ENCODE peak calls at places on chromosomes 5 and 9, in four cellular contexts. One of them, this sample, is unnamed. For H3K4me1, H3K36me3 and H3K27me3, the result is how much of the 10 kb centered on the place peaks cover.

GRCh38 chr5:122937914-122938313 is 92.5 kb downstream of the SNX24 start:
- DNase-seq in neural progenitor cell: no peak
- DNase-seq in neuronal stem cell: no peak
- DNase-seq in heart left ventricle: peak
- DNase-seq in this sample: no peak

GRCh38 chr5:77181173-77181572 is 29.3 kb upstream of the PDE8B start:
- DNase-seq in neural progenitor cell: peak
- DNase-seq in neuronal stem cell: no peak
- DNase-seq in heart left ventricle: no peak
- DNase-seq in this sample: no peak

GRCh38 chr9:128275198-128276007 is at the start of gene GOLGA2:
- DNase-seq in neural progenitor cell: peak
- DNase-seq in neuronal stem cell: peak
- DNase-seq in heart left ventricle: no peak
- DNase-seq in this sample: no peak

GRCh38 chr5:54868511-54869483 is 116.6 kb downstream of the ESM1 start:
- DNase-seq in neural progenitor cell: no peak
- DNase-seq in neuronal stem cell: no peak
- DNase-seq in heart left ventricle: no peak
- DNase-seq in this sample: no peak

GRCh38 chr5:40716000-40716399 is 36.3 kb downstream of the PTGER4 start:
- DNase-seq in neural progenitor cell: no peak
- DNase-seq in neuronal stem cell: no peak
- DNase-seq in heart left ventricle: no peak
- DNase-seq in this sample: no peak

GRCh38 chr9:112711050-112711689 is 6.7 kb downstream of the INIP start:
- DNase-seq in neural progenitor cell: peak
- DNase-seq in neuronal stem cell: no peak
- DNase-seq in heart left ventricle: no peak
- DNase-seq in this sample: no peak

GRCh38 chr9:14437336-14438231 is 123.6 kb upstream of the NFIB start:
- DNase-seq in neural progenitor cell: no peak
- DNase-seq in neuronal stem cell: no peak
- DNase-seq in heart left ventricle: no peak
- DNase-seq in this sample: no peak

GRCh38 chr9:136587145-136587943 is 41.5 kb upstream of the NOTCH1 start:
- DNase-seq in neural progenitor cell: peak
- DNase-seq in neuronal stem cell: no peak
- DNase-seq in heart left ventricle: peak
- DNase-seq in this sample: no peak

GRCh38 chr5:111779260-111780254 is 22.6 kb upstream of the NREP start:
- DNase-seq in neural progenitor cell: no peak
- DNase-seq in neuronal stem cell: no peak
- DNase-seq in heart left ventricle: no peak
- DNase-seq in this sample: no peak

GRCh38 chr5:134541736-134542376 is 16.4 kb downstream of the JADE2 start:
- DNase-seq in neural progenitor cell: peak
- DNase-seq in neuronal stem cell: peak
- DNase-seq in heart left ventricle: peak
- DNase-seq in this sample: no peak

GRCh38 chr5:174608631-174609097 is 115.7 kb upstream of the MSX2 start:
- DNase-seq in neural progenitor cell: peak
- DNase-seq in neuronal stem cell: no peak
- DNase-seq in heart left ventricle: peak
- DNase-seq in this sample: no peak

GRCh38 chr5:132497488-132497997 is 7.0 kb upstream of the IRF1 start:
- DNase-seq in neural progenitor cell: no peak
- DNase-seq in neuronal stem cell: no peak
- DNase-seq in heart left ventricle: peak
- DNase-seq in this sample: no peak

GRCh38 chr5:153562189-153562588 is 71.7 kb downstream of the GRIA1 start:
- DNase-seq in neural progenitor cell: no peak
- DNase-seq in neuronal stem cell: no peak
- DNase-seq in heart left ventricle: no peak
- DNase-seq in this sample: no peak

GRCh38 chr9:128420651-128421473 is at the start of gene CERCAM:
- DNase-seq in neural progenitor cell: peak
- DNase-seq in neuronal stem cell: peak
- DNase-seq in heart left ventricle: peak
- DNase-seq in this sample: peak

GRCh38 chr5:151565971-151566370 is 25.2 kb downstream of the FAT2 start:
- DNase-seq in neural progenitor cell: no peak
- DNase-seq in neuronal stem cell: no peak
- DNase-seq in heart left ventricle: no peak
- DNase-seq in this sample: no peak

GRCh38 chr5:57445715-57446037 is 36.9 kb downstream of the ACTBL2 start:
- DNase-seq in neural progenitor cell: no peak
- DNase-seq in neuronal stem cell: no peak
- DNase-seq in heart left ventricle: no peak
- DNase-seq in this sample: no peak

GRCh38 chr9:68454579-68455334 is 85.9 kb downstream of the TMEM252 start:
- DNase-seq in neural progenitor cell: no peak
- DNase-seq in neuronal stem cell: no peak
- DNase-seq in heart left ventricle: no peak
- DNase-seq in this sample: no peak

GRCh38 chr9:5817776-5818336 is 15.1 kb downstream of the ERMP1 start:
- DNase-seq in neural progenitor cell: no peak
- DNase-seq in neuronal stem cell: no peak
- DNase-seq in heart left ventricle: no peak
- DNase-seq in this sample: no peak

GRCh38 chr5:57700484-57700883 is 217.9 kb upstream of the ACTBL2 start:
- DNase-seq in neural progenitor cell: no peak
- DNase-seq in neuronal stem cell: no peak
- DNase-seq in heart left ventricle: no peak
- DNase-seq in this sample: no peak

GRCh38 chr5:84381501-84382362 is 2.9 kb downstream of the EDIL3 start:
- DNase-seq in neural progenitor cell: no peak
- DNase-seq in neuronal stem cell: no peak
- DNase-seq in heart left ventricle: no peak
- DNase-seq in this sample: no peak

GRCh38 chr5:32600057-32600622 is 14.8 kb downstream of the SUB1 start:
- DNase-seq in neural progenitor cell: no peak
- DNase-seq in neuronal stem cell: no peak
- DNase-seq in heart left ventricle: no peak
- DNase-seq in this sample: no peak

GRCh38 chr9:28584542-28584941 is 1011.3 kb upstream of the C9orf72 start:
- DNase-seq in neural progenitor cell: no peak
- DNase-seq in neuronal stem cell: no peak
- DNase-seq in heart left ventricle: no peak
- DNase-seq in this sample: no peak

GRCh38 chr5:123997354-123998215 is 485.6 kb downstream of the CSNK1G3 start:
- DNase-seq in neural progenitor cell: no peak
- DNase-seq in neuronal stem cell: peak
- DNase-seq in heart left ventricle: no peak
- DNase-seq in this sample: no peak

GRCh38 chr5:53095931-53096525 is 13.5 kb downstream of the MOCS2 start:
- DNase-seq in neural progenitor cell: peak
- DNase-seq in neuronal stem cell: peak
- DNase-seq in heart left ventricle: no peak
- DNase-seq in this sample: peak

GRCh38 chr5:152990771-152991170 is 499.7 kb upstream of the GRIA1 start:
- DNase-seq in neural progenitor cell: no peak
- DNase-seq in neuronal stem cell: no peak
- DNase-seq in heart left ventricle: no peak
- DNase-seq in this sample: no peak

GRCh38 chr9:133888779-133889491 is 103.2 kb downstream of the VAV2 start:
- DNase-seq in neural progenitor cell: no peak
- DNase-seq in neuronal stem cell: no peak
- DNase-seq in heart left ventricle: no peak
- DNase-seq in this sample: no peak

GRCh38 chr5:139482050-139482889 is at the start of gene STING1:
- DNase-seq in neural progenitor cell: no peak
- DNase-seq in neuronal stem cell: no peak
- DNase-seq in heart left ventricle: peak
- DNase-seq in this sample: peak

GRCh38 chr5:176658817-176659216 is 11.5 kb downstream of the TSPAN17 start:
- DNase-seq in neural progenitor cell: no peak
- DNase-seq in neuronal stem cell: no peak
- DNase-seq in heart left ventricle: no peak
- DNase-seq in this sample: peak

GRCh38 chr5:54171645-54172384 is 138.6 kb downstream of the ARL15 start:
- DNase-seq in neural progenitor cell: no peak
- DNase-seq in neuronal stem cell: no peak
- DNase-seq in heart left ventricle: no peak
- DNase-seq in this sample: no peak

GRCh38 chr9:129197978-129198736 is 20.1 kb upstream of the IER5L start:
- DNase-seq in neural progenitor cell: no peak
- DNase-seq in neuronal stem cell: no peak
- DNase-seq in heart left ventricle: no peak
- DNase-seq in this sample: no peak

GRCh38 chr9:106921341-106921899 is 58.5 kb downstream of the ZNF462 start:
- DNase-seq in neural progenitor cell: peak
- DNase-seq in neuronal stem cell: peak
- DNase-seq in heart left ventricle: no peak
- DNase-seq in this sample: peak

GRCh38 chr9:128903871-128904371 is 16.9 kb upstream of the PHYHD1 start:
- DNase-seq in neural progenitor cell: no peak
- DNase-seq in neuronal stem cell: no peak
- DNase-seq in heart left ventricle: no peak
- DNase-seq in this sample: no peak

GRCh38 chr5:154756871-154757646 is 1.9 kb downstream of the LARP1 start:
- DNase-seq in neural progenitor cell: peak
- DNase-seq in neuronal stem cell: peak
- DNase-seq in heart left ventricle: peak
- DNase-seq in this sample: peak

GRCh38 chr5:88882321-88883038 is 504 bp downstream of the MEF2C start:
- DNase-seq in neural progenitor cell: no peak
- DNase-seq in neuronal stem cell: no peak
- DNase-seq in heart left ventricle: no peak
- DNase-seq in this sample: no peak

GRCh38 chr9:5760338-5760737 is 72.6 kb downstream of the ERMP1 start:
- DNase-seq in neural progenitor cell: no peak
- DNase-seq in neuronal stem cell: no peak
- DNase-seq in heart left ventricle: no peak
- DNase-seq in this sample: no peak

GRCh38 chr5:79202076-79202475 is 33.9 kb upstream of the JMY start:
- DNase-seq in neural progenitor cell: no peak
- DNase-seq in neuronal stem cell: no peak
- DNase-seq in heart left ventricle: no peak
- DNase-seq in this sample: no peak

GRCh38 chr5:5344051-5344571 is 78.4 kb upstream of the ICE1 start:
- DNase-seq in neural progenitor cell: no peak
- DNase-seq in neuronal stem cell: no peak
- DNase-seq in heart left ventricle: no peak
- DNase-seq in this sample: no peak

DNA sequence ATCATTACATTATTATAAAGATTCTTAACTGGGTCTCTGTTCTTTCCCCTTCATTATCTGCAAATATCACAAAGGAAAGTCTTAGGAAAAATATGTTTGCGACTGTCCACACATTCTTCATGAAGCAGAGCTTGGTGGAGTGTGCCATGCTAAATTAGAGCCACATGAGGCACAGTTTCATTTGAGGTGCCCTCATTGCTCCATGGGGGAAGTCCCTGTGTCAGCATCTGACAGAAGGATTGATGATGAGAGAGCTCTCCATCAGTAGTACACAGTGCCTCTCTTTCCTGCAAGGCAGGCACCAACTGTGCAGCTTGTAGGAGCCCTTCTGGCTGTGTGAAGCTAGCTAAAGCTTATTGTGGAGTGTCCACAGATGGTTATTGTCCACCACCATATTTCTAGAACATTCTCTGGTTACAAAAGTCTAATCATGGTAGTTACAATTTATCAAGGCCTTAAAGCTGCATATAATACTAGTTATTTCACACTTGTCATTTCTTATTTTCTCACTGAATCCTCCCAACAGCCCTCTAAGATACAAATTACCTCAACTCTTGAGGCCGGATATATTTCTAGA is 63.9 kb downstream of the C9orf152 start:
- DNase-seq in neural progenitor cell: no peak
- DNase-seq in neuronal stem cell: no peak
- DNase-seq in heart left ventricle: no peak
- DNase-seq in this sample: no peak
- H3K4me1 ChIP-seq in neural progenitor cell: under half
- H3K4me1 ChIP-seq in neuronal stem cell: under half
- H3K4me1 ChIP-seq in heart left ventricle: half or more
- H3K4me1 ChIP-seq in this sample: under half

GRCh38 chr5:37859805-37860204 is 20.0 kb upstream of the GDNF start:
- DNase-seq in neural progenitor cell: no peak
- DNase-seq in neuronal stem cell: no peak
- DNase-seq in heart left ventricle: no peak
- DNase-seq in this sample: no peak

GRCh38 chr5:37858250-37858649 is 18.4 kb upstream of the GDNF start:
- DNase-seq in neural progenitor cell: no peak
- DNase-seq in neuronal stem cell: no peak
- DNase-seq in heart left ventricle: no peak
- DNase-seq in this sample: no peak

GRCh38 chr5:37860206-37860605 is 20.4 kb upstream of the GDNF start:
- DNase-seq in neural progenitor cell: no peak
- DNase-seq in neuronal stem cell: no peak
- DNase-seq in heart left ventricle: no peak
- DNase-seq in this sample: no peak

GRCh38 chr5:37855438-37855837 is 15.6 kb upstream of the GDNF start:
- DNase-seq in neural progenitor cell: no peak
- DNase-seq in neuronal stem cell: no peak
- DNase-seq in heart left ventricle: no peak
- DNase-seq in this sample: no peak

GRCh38 chr5:37857696-37858095 is 17.9 kb upstream of the GDNF start:
- DNase-seq in neural progenitor cell: no peak
- DNase-seq in neuronal stem cell: no peak
- DNase-seq in heart left ventricle: no peak
- DNase-seq in this sample: no peak
- H3K36me3 ChIP-seq in neural progenitor cell: under half
- H3K36me3 ChIP-seq in neuronal stem cell: under half
- H3K36me3 ChIP-seq in heart left ventricle: under half
- H3K36me3 ChIP-seq in this sample: under half

DNA sequence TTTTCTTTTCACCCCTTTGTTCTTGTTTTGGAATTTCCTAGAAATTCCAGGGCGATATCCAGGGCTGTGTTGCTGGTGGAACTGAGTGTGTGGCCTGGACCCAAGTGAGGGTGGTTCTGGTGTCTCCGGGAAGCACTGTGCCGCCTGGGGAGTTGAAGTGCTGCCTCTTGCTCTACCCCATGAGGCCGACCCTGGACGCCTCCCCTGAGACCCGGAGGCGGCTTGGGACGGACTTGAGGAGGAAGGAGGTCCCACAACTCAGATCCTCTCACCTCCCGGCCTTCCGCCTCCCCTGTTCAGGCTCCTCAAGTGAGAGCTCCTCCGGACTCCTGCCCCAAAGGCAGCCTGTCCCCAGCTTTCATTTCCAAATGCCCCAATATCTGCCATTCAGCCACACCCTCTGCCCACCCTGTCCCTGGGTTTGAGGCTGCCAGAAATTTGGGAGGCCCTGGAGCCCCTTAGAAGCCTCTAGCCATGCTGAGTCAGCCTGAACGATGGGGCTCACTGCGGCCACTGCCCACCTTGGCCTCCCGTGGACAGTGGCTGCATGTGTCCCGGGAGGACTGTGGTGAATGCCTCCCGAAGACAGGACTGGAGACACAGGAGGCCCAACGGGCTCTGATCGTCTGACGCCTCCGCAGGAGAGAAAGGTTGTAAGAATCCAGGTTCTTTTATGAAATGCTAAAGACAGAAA is 42.6 kb upstream of the SLC6A19 start:
- DNase-seq in neural progenitor cell: no peak
- DNase-seq in neuronal stem cell: no peak
- DNase-seq in heart left ventricle: no peak
- DNase-seq in this sample: no peak
- H3K27me3 ChIP-seq in neural progenitor cell: half or more
- H3K27me3 ChIP-seq in neuronal stem cell: under half
- H3K27me3 ChIP-seq in heart left ventricle: under half
- H3K27me3 ChIP-seq in this sample: under half

GRCh38 chr5:14164764-14165163 is 21.6 kb downstream of the TRIO start:
- DNase-seq in neural progenitor cell: no peak
- DNase-seq in neuronal stem cell: no peak
- DNase-seq in heart left ventricle: no peak
- DNase-seq in this sample: no peak
- H3K4me1 ChIP-seq in neural progenitor cell: under half
- H3K4me1 ChIP-seq in neuronal stem cell: under half
- H3K4me1 ChIP-seq in heart left ventricle: under half
- H3K4me1 ChIP-seq in this sample: under half

This sample was measured in naive thymus-derived CD4-positive, alpha-beta T cell.